ENCODE peak calls at places on chromosomes 3 and 15, in eight cellular contexts. One of them, this sample, is unnamed.

GRCh38 chr3:39065197-39065596 is 13.4 kb downstream of the WDR48 start:
- DNase-seq in neural progenitor cell: peak
- DNase-seq in GM23248: peak
- DNase-seq in neuronal stem cell: no peak
- DNase-seq in mesenchymal stem cell: peak
- DNase-seq in fibroblast of lung: peak
- DNase-seq in astrocyte: peak
- DNase-seq in colonic mucosa: peak
- DNase-seq in this sample: peak

GRCh38 chr3:194572131-194572789 is 61.0 kb downstream of the TMEM44 start:
- DNase-seq in neuronal stem cell: no peak
- DNase-seq in neural progenitor cell: peak
- DNase-seq in mesenchymal stem cell: peak
- DNase-seq in astrocyte: peak
- DNase-seq in GM23248: peak
- DNase-seq in fibroblast of lung: peak
- DNase-seq in colonic mucosa: no peak
- DNase-seq in this sample: peak

GRCh38 chr15:70197945-70198361 is 100.2 kb upstream of the TLE3 start:
- DNase-seq in mesenchymal stem cell: no peak
- DNase-seq in astrocyte: no peak
- DNase-seq in colonic mucosa: no peak
- DNase-seq in neural progenitor cell: no peak
- DNase-seq in GM23248: no peak
- DNase-seq in neuronal stem cell: no peak
- DNase-seq in fibroblast of lung: no peak
- DNase-seq in this sample: no peak

GRCh38 chr15:39657714-39658113 is 76.8 kb downstream of the THBS1 start:
- DNase-seq in neuronal stem cell: no peak
- DNase-seq in fibroblast of lung: peak
- DNase-seq in GM23248: peak
- DNase-seq in astrocyte: peak
- DNase-seq in mesenchymal stem cell: peak
- DNase-seq in neural progenitor cell: no peak
- DNase-seq in colonic mucosa: no peak
- DNase-seq in this sample: peak

GRCh38 chr3:43286886-43287301 is 554 bp downstream of the SNRK start:
- DNase-seq in fibroblast of lung: peak
- DNase-seq in GM23248: peak
- DNase-seq in mesenchymal stem cell: peak
- DNase-seq in astrocyte: peak
- DNase-seq in neuronal stem cell: no peak
- DNase-seq in colonic mucosa: peak
- DNase-seq in neural progenitor cell: peak
- DNase-seq in this sample: peak

GRCh38 chr15:77515613-77516012 is 94.9 kb downstream of the HMG20A start:
- DNase-seq in GM23248: no peak
- DNase-seq in fibroblast of lung: no peak
- DNase-seq in neuronal stem cell: no peak
- DNase-seq in neural progenitor cell: no peak
- DNase-seq in astrocyte: no peak
- DNase-seq in mesenchymal stem cell: no peak
- DNase-seq in colonic mucosa: no peak
- DNase-seq in this sample: no peak

GRCh38 chr15:56763082-56763481 is 29.8 kb upstream of the ZNF280D start:
- DNase-seq in astrocyte: no peak
- DNase-seq in neural progenitor cell: no peak
- DNase-seq in fibroblast of lung: no peak
- DNase-seq in colonic mucosa: no peak
- DNase-seq in GM23248: no peak
- DNase-seq in neuronal stem cell: no peak
- DNase-seq in mesenchymal stem cell: no peak
- DNase-seq in this sample: peak

GRCh38 chr15:33152502-33153109 is 41.9 kb downstream of the FMN1 start:
- DNase-seq in neuronal stem cell: no peak
- DNase-seq in colonic mucosa: no peak
- DNase-seq in neural progenitor cell: no peak
- DNase-seq in fibroblast of lung: peak
- DNase-seq in GM23248: peak
- DNase-seq in mesenchymal stem cell: no peak
- DNase-seq in astrocyte: peak
- DNase-seq in this sample: peak

GRCh38 chr15:81338422-81339007 is 14.6 kb upstream of the STARD5 start:
- DNase-seq in neural progenitor cell: no peak
- DNase-seq in colonic mucosa: no peak
- DNase-seq in mesenchymal stem cell: peak
- DNase-seq in astrocyte: peak
- DNase-seq in neuronal stem cell: no peak
- DNase-seq in GM23248: peak
- DNase-seq in fibroblast of lung: peak
- DNase-seq in this sample: peak

GRCh38 chr15:82712036-82712435 is 2.4 kb upstream of the AP3B2 start:
- DNase-seq in neuronal stem cell: no peak
- DNase-seq in mesenchymal stem cell: no peak
- DNase-seq in colonic mucosa: no peak
- DNase-seq in fibroblast of lung: no peak
- DNase-seq in astrocyte: no peak
- DNase-seq in GM23248: no peak
- DNase-seq in neural progenitor cell: no peak
- DNase-seq in this sample: no peak

GRCh38 chr15:100244796-100245495 is 96.8 kb downstream of the ADAMTS17 start:
- DNase-seq in fibroblast of lung: no peak
- DNase-seq in neural progenitor cell: no peak
- DNase-seq in neuronal stem cell: no peak
- DNase-seq in mesenchymal stem cell: no peak
- DNase-seq in GM23248: no peak
- DNase-seq in astrocyte: no peak
- DNase-seq in colonic mucosa: no peak
- DNase-seq in this sample: no peak

GRCh38 chr15:90030376-90030775 is 29.3 kb downstream of the ZNF710 start:
- DNase-seq in neuronal stem cell: no peak
- DNase-seq in GM23248: no peak
- DNase-seq in astrocyte: no peak
- DNase-seq in colonic mucosa: no peak
- DNase-seq in mesenchymal stem cell: no peak
- DNase-seq in neural progenitor cell: no peak
- DNase-seq in fibroblast of lung: no peak
- DNase-seq in this sample: no peak

GRCh38 chr3:176663819-176664218 is 533.5 kb downstream of the TBL1XR1 start:
- DNase-seq in colonic mucosa: no peak
- DNase-seq in mesenchymal stem cell: peak
- DNase-seq in fibroblast of lung: peak
- DNase-seq in astrocyte: peak
- DNase-seq in neuronal stem cell: peak
- DNase-seq in neural progenitor cell: peak
- DNase-seq in GM23248: peak
- DNase-seq in this sample: peak

GRCh38 chr15:50463423-50464358 is 39.5 kb downstream of the USP8 start:
- DNase-seq in neuronal stem cell: no peak
- DNase-seq in fibroblast of lung: peak
- DNase-seq in astrocyte: peak
- DNase-seq in colonic mucosa: no peak
- DNase-seq in GM23248: peak
- DNase-seq in neural progenitor cell: no peak
- DNase-seq in mesenchymal stem cell: peak
- DNase-seq in this sample: peak

GRCh38 chr15:69748131-69748530 is 295.5 kb downstream of the RPLP1 start:
- DNase-seq in astrocyte: no peak
- DNase-seq in mesenchymal stem cell: no peak
- DNase-seq in neural progenitor cell: no peak
- DNase-seq in fibroblast of lung: no peak
- DNase-seq in colonic mucosa: no peak
- DNase-seq in GM23248: no peak
- DNase-seq in neuronal stem cell: no peak
- DNase-seq in this sample: no peak

GRCh38 chr3:184981071-184981470 is 169.1 kb downstream of the VPS8 start:
- DNase-seq in GM23248: no peak
- DNase-seq in neural progenitor cell: no peak
- DNase-seq in fibroblast of lung: no peak
- DNase-seq in colonic mucosa: peak
- DNase-seq in astrocyte: no peak
- DNase-seq in neuronal stem cell: no peak
- DNase-seq in mesenchymal stem cell: no peak
- DNase-seq in this sample: no peak

GRCh38 chr3:150132101-150132749 is 161.5 kb upstream of the PFN2 start:
- DNase-seq in fibroblast of lung: no peak
- DNase-seq in neural progenitor cell: no peak
- DNase-seq in neuronal stem cell: no peak
- DNase-seq in GM23248: no peak
- DNase-seq in astrocyte: no peak
- DNase-seq in colonic mucosa: no peak
- DNase-seq in mesenchymal stem cell: no peak
- DNase-seq in this sample: no peak
- H3K4me3 ChIP-seq in fibroblast of lung: no peak
- H3K4me3 ChIP-seq in neural progenitor cell: no peak
- H3K4me3 ChIP-seq in neuronal stem cell: no peak
- H3K4me3 ChIP-seq in GM23248: no peak
- H3K4me3 ChIP-seq in astrocyte: no peak
- H3K4me3 ChIP-seq in colonic mucosa: no peak
- H3K4me3 ChIP-seq in mesenchymal stem cell: no peak
- H3K4me3 ChIP-seq in this sample: no peak

DNA sequence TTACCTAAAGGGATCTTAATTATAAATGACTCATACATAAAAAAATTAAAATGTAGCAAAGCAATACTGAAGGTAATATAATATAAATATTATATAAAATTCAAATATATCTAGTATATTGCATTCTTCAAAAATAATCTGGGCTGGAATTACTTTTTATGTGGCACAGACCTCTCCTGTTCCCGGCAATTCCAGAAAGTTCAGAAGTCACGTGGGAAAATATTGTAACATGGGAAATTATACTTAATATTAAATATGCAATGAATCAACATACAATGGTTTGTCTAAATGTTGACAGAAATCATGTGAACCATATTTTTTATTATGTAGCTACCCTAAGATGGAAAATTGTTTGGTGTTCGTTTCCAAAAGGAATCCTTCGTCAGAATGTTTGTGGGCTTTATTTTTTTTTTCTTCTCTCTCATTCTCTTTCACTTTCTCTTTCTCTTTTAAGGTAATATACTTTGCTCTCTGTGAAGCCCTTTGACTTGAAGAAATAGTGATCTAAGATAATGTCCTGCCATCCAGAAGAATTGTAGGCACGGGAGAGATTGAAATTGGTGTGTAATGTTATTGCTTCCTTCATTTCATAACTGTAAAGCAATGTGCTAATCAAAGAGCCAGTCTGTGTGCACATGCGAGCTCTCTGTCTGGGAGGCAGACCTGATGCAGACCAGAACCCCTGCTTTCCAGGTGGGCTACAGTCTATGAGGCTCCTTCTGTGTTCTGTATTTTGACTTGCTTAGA is 559.4 kb downstream of the NR2F2 start:
- DNase-seq in neuronal stem cell: no peak
- DNase-seq in neural progenitor cell: peak
- DNase-seq in astrocyte: no peak
- DNase-seq in mesenchymal stem cell: peak
- DNase-seq in GM23248: peak
- DNase-seq in fibroblast of lung: peak
- DNase-seq in colonic mucosa: no peak
- DNase-seq in this sample: no peak
- H3K9ac ChIP-seq in neuronal stem cell: no peak
- H3K9ac ChIP-seq in neural progenitor cell: no peak
- H3K9ac ChIP-seq in astrocyte: peak
- H3K9ac ChIP-seq in mesenchymal stem cell: peak
- H3K9ac ChIP-seq in GM23248: peak
- H3K9ac ChIP-seq in fibroblast of lung: no peak
- H3K9ac ChIP-seq in colonic mucosa: no peak
- H3K9ac ChIP-seq in this sample: peak

GRCh38 chr3:149957352-149958140 is 13.1 kb downstream of the PFN2 start:
- DNase-seq in astrocyte: no peak
- DNase-seq in mesenchymal stem cell: no peak
- DNase-seq in fibroblast of lung: no peak
- DNase-seq in GM23248: no peak
- DNase-seq in neuronal stem cell: no peak
- DNase-seq in neural progenitor cell: no peak
- DNase-seq in colonic mucosa: no peak
- DNase-seq in this sample: no peak

GRCh38 chr3:149963485-149963884 is 7.2 kb downstream of the PFN2 start:
- DNase-seq in mesenchymal stem cell: no peak
- DNase-seq in neuronal stem cell: no peak
- DNase-seq in GM23248: no peak
- DNase-seq in colonic mucosa: no peak
- DNase-seq in fibroblast of lung: no peak
- DNase-seq in astrocyte: no peak
- DNase-seq in neural progenitor cell: no peak
- DNase-seq in this sample: no peak

GRCh38 chr3:149958171-149958796 is 12.4 kb downstream of the PFN2 start:
- DNase-seq in GM23248: peak
- DNase-seq in neuronal stem cell: no peak
- DNase-seq in fibroblast of lung: no peak
- DNase-seq in astrocyte: no peak
- DNase-seq in mesenchymal stem cell: no peak
- DNase-seq in colonic mucosa: no peak
- DNase-seq in neural progenitor cell: no peak
- DNase-seq in this sample: no peak

GRCh38 chr3:149955449-149955848 is 15.2 kb downstream of the PFN2 start:
- DNase-seq in neural progenitor cell: no peak
- DNase-seq in neuronal stem cell: no peak
- DNase-seq in astrocyte: no peak
- DNase-seq in GM23248: peak
- DNase-seq in mesenchymal stem cell: peak
- DNase-seq in fibroblast of lung: no peak
- DNase-seq in colonic mucosa: no peak
- DNase-seq in this sample: no peak

DNA sequence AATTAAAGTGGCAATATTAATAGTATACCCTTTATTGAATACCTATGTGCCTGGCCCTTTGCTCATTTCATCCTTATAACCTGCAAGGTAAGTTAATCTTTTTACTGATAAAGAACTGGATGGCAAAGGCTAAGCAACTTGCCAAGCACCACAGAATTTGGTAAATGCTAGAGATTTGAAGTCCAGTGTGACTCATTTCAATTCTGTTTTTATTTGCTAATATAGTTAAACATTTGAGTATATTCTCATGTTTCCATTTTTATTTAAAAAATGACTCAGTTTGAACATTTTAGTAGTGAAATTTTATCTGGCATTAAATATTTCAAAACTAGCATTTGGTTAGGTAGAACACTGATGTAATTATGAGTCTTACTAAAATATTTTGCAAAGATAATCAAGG is 11.3 kb downstream of the PFN2 start:
- DNase-seq in GM23248: peak
- DNase-seq in neural progenitor cell: no peak
- DNase-seq in astrocyte: no peak
- DNase-seq in colonic mucosa: no peak
- DNase-seq in fibroblast of lung: peak
- DNase-seq in neuronal stem cell: no peak
- DNase-seq in mesenchymal stem cell: no peak
- DNase-seq in this sample: peak
- H3K4me3 ChIP-seq in GM23248: no peak
- H3K4me3 ChIP-seq in neural progenitor cell: no peak
- H3K4me3 ChIP-seq in astrocyte: no peak
- H3K4me3 ChIP-seq in colonic mucosa: no peak
- H3K4me3 ChIP-seq in fibroblast of lung: no peak
- H3K4me3 ChIP-seq in neuronal stem cell: no peak
- H3K4me3 ChIP-seq in mesenchymal stem cell: no peak
- H3K4me3 ChIP-seq in this sample: no peak

DNA sequence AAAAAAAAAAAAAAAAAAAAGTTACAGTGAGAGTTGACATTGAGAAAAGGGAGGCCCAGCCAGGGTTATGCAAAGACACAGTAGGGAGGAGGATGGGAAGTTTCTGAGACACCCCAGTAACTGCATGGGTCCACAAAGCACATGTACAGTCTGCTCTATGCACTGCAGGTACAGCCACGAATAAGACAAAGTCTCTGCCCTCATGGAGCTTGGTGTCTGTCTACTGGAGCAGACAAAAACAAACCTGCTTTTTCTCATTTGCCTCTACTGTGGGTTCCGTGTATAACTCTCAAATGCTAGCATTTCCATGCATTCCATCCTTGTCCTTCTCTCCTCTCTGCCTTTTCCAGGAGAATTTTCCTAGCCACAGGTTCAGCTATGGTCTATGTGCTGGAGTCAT is 107.4 kb downstream of the UBE3A start:
- DNase-seq in fibroblast of lung: no peak
- DNase-seq in mesenchymal stem cell: no peak
- DNase-seq in colonic mucosa: no peak
- DNase-seq in GM23248: no peak
- DNase-seq in astrocyte: no peak
- DNase-seq in neuronal stem cell: no peak
- DNase-seq in neural progenitor cell: no peak
- DNase-seq in this sample: no peak
- H3K9ac ChIP-seq in fibroblast of lung: no peak
- H3K9ac ChIP-seq in mesenchymal stem cell: no peak
- H3K9ac ChIP-seq in colonic mucosa: no peak
- H3K9ac ChIP-seq in GM23248: no peak
- H3K9ac ChIP-seq in astrocyte: no peak
- H3K9ac ChIP-seq in neuronal stem cell: no peak
- H3K9ac ChIP-seq in neural progenitor cell: no peak
- H3K9ac ChIP-seq in this sample: no peak